ENCODE peak calls at places on chromosomes 7 and 10, in four cellular contexts. One of them, this sample, is unnamed.

GRCh38 chr7:30469303-30469702 is 9.3 kb downstream of the NOD1 start:
- DNase-seq in AG04450: peak
- DNase-seq in putamen: peak
- DNase-seq in T-helper 9 cell: no peak
- DNase-seq in this sample: peak

GRCh38 chr7:143048827-143049226 is 3.3 kb upstream of the OR6V1 start:
- DNase-seq in AG04450: no peak
- DNase-seq in putamen: no peak
- DNase-seq in T-helper 9 cell: no peak
- DNase-seq in this sample: no peak

GRCh38 chr7:76048668-76048988 is 722 bp downstream of the MDH2 start:
- DNase-seq in AG04450: no peak
- DNase-seq in putamen: no peak
- DNase-seq in T-helper 9 cell: peak
- DNase-seq in this sample: no peak

GRCh38 chr7:36823353-36823752 is 99.1 kb upstream of the AOAH start:
- DNase-seq in AG04450: no peak
- DNase-seq in putamen: no peak
- DNase-seq in T-helper 9 cell: no peak
- DNase-seq in this sample: no peak

GRCh38 chr7:80500325-80500724 is 11.5 kb downstream of the GNAT3 start:
- DNase-seq in AG04450: no peak
- DNase-seq in putamen: no peak
- DNase-seq in T-helper 9 cell: no peak
- DNase-seq in this sample: no peak

GRCh38 chr7:130994378-130995115 is 260.5 kb upstream of the KLF14 start:
- DNase-seq in AG04450: no peak
- DNase-seq in putamen: peak
- DNase-seq in T-helper 9 cell: no peak
- DNase-seq in this sample: no peak

GRCh38 chr10:26717476-26717875 is 20.0 kb downstream of the PDSS1 start:
- DNase-seq in AG04450: no peak
- DNase-seq in putamen: no peak
- DNase-seq in T-helper 9 cell: no peak
- DNase-seq in this sample: no peak

GRCh38 chr7:1819258-1819841 is 149.3 kb downstream of the ELFN1 start:
- DNase-seq in AG04450: no peak
- DNase-seq in putamen: no peak
- DNase-seq in T-helper 9 cell: no peak
- DNase-seq in this sample: no peak

GRCh38 chr10:29067161-29067560 is 221.7 kb upstream of the LYZL1 start:
- DNase-seq in AG04450: no peak
- DNase-seq in putamen: no peak
- DNase-seq in T-helper 9 cell: no peak
- DNase-seq in this sample: peak

This sample was measured in astrocyte of the cerebellum.